ENCODE peak calls at places on chromosomes 7 and 10, in seven cellular contexts. One of them, this sample, is unnamed.

GRCh38 chr7:54796150-54796549 is 37.1 kb upstream of the SEC61G start:
- DNase-seq in mesendoderm: no peak
- DNase-seq in trophoblast cell: no peak
- DNase-seq in H1: no peak
- DNase-seq in H9: no peak
- DNase-seq in mesenchymal stem cell: no peak
- DNase-seq in IMR-90: peak
- DNase-seq in this sample: no peak

GRCh38 chr10:129373231-129373630 is 93.8 kb upstream of the MGMT start:
- DNase-seq in mesendoderm: no peak
- DNase-seq in trophoblast cell: no peak
- DNase-seq in H1: no peak
- DNase-seq in H9: no peak
- DNase-seq in mesenchymal stem cell: no peak
- DNase-seq in IMR-90: no peak
- DNase-seq in this sample: no peak

GRCh38 chr10:49844775-49845561 is 82.8 kb upstream of the OGDHL start:
- DNase-seq in mesendoderm: no peak
- DNase-seq in trophoblast cell: no peak
- DNase-seq in H1: no peak
- DNase-seq in H9: no peak
- DNase-seq in mesenchymal stem cell: peak
- DNase-seq in IMR-90: peak
- DNase-seq in this sample: no peak

GRCh38 chr7:118053353-118053752 is 130.6 kb upstream of the LSM8 start:
- DNase-seq in mesendoderm: no peak
- DNase-seq in trophoblast cell: no peak
- DNase-seq in H1: no peak
- DNase-seq in H9: no peak
- DNase-seq in mesenchymal stem cell: no peak
- DNase-seq in IMR-90: no peak
- DNase-seq in this sample: no peak

GRCh38 chr7:155531686-155532085 is 14.7 kb downstream of the CNPY1 start:
- DNase-seq in mesendoderm: no peak
- DNase-seq in trophoblast cell: no peak
- DNase-seq in H1: no peak
- DNase-seq in H9: no peak
- DNase-seq in mesenchymal stem cell: no peak
- DNase-seq in IMR-90: no peak
- DNase-seq in this sample: no peak

GRCh38 chr10:123863721-123864432 is 27.7 kb downstream of the CPXM2 start:
- DNase-seq in mesendoderm: peak
- DNase-seq in trophoblast cell: no peak
- DNase-seq in H1: no peak
- DNase-seq in H9: peak
- DNase-seq in mesenchymal stem cell: no peak
- DNase-seq in IMR-90: no peak
- DNase-seq in this sample: no peak

GRCh38 chr7:70314221-70314620 is 715.9 kb downstream of the AUTS2 start:
- DNase-seq in mesendoderm: no peak
- DNase-seq in trophoblast cell: no peak
- DNase-seq in H1: no peak
- DNase-seq in H9: no peak
- DNase-seq in mesenchymal stem cell: no peak
- DNase-seq in IMR-90: no peak
- DNase-seq in this sample: no peak

GRCh38 chr7:134464496-134464895 is 5.6 kb upstream of the AKR1B1 start:
- DNase-seq in mesendoderm: no peak
- DNase-seq in trophoblast cell: no peak
- DNase-seq in H1: no peak
- DNase-seq in H9: no peak
- DNase-seq in mesenchymal stem cell: no peak
- DNase-seq in IMR-90: no peak
- DNase-seq in this sample: no peak

GRCh38 chr10:33006342-33006887 is 48.4 kb upstream of the ITGB1 start:
- DNase-seq in mesendoderm: no peak
- DNase-seq in trophoblast cell: no peak
- DNase-seq in H1: no peak
- DNase-seq in H9: no peak
- DNase-seq in mesenchymal stem cell: no peak
- DNase-seq in IMR-90: no peak
- DNase-seq in this sample: no peak

GRCh38 chr10:110870823-110871235 is 899 bp upstream of the PDCD4 start:
- DNase-seq in mesendoderm: peak
- DNase-seq in trophoblast cell: no peak
- DNase-seq in H1: no peak
- DNase-seq in H9: no peak
- DNase-seq in mesenchymal stem cell: peak
- DNase-seq in IMR-90: no peak
- DNase-seq in this sample: no peak

GRCh38 chr10:59895629-59896116 is 10.7 kb downstream of the CCDC6 start:
- DNase-seq in mesendoderm: peak
- DNase-seq in trophoblast cell: peak
- DNase-seq in H1: no peak
- DNase-seq in H9: no peak
- DNase-seq in mesenchymal stem cell: no peak
- DNase-seq in IMR-90: peak
- DNase-seq in this sample: no peak

GRCh38 chr10:67262675-67263074 is 336.8 kb downstream of the LRRTM3 start:
- DNase-seq in mesendoderm: no peak
- DNase-seq in trophoblast cell: no peak
- DNase-seq in H1: no peak
- DNase-seq in H9: no peak
- DNase-seq in mesenchymal stem cell: no peak
- DNase-seq in IMR-90: no peak
- DNase-seq in this sample: no peak

GRCh38 chr10:12382956-12383531 is 33.7 kb downstream of the CAMK1D start:
- DNase-seq in mesendoderm: no peak
- DNase-seq in trophoblast cell: no peak
- DNase-seq in H1: no peak
- DNase-seq in H9: no peak
- DNase-seq in mesenchymal stem cell: no peak
- DNase-seq in IMR-90: no peak
- DNase-seq in this sample: no peak

GRCh38 chr7:47392241-47392759 is 189.6 kb downstream of the TNS3 start:
- DNase-seq in mesendoderm: no peak
- DNase-seq in trophoblast cell: no peak
- DNase-seq in H1: no peak
- DNase-seq in H9: no peak
- DNase-seq in mesenchymal stem cell: no peak
- DNase-seq in IMR-90: peak
- DNase-seq in this sample: no peak

GRCh38 chr10:75071164-75071489 is 40.3 kb upstream of the SAMD8 start:
- DNase-seq in mesendoderm: no peak
- DNase-seq in trophoblast cell: no peak
- DNase-seq in H1: no peak
- DNase-seq in H9: no peak
- DNase-seq in mesenchymal stem cell: peak
- DNase-seq in IMR-90: peak
- DNase-seq in this sample: no peak

GRCh38 chr7:22841954-22842353 is 19.3 kb upstream of the TOMM7 start:
- DNase-seq in mesendoderm: peak
- DNase-seq in trophoblast cell: no peak
- DNase-seq in H1: no peak
- DNase-seq in H9: no peak
- DNase-seq in mesenchymal stem cell: no peak
- DNase-seq in IMR-90: peak
- DNase-seq in this sample: no peak

GRCh38 chr10:119538632-119539358 is 3.7 kb downstream of the RGS10 start:
- DNase-seq in mesendoderm: no peak
- DNase-seq in trophoblast cell: no peak
- DNase-seq in H1: no peak
- DNase-seq in H9: no peak
- DNase-seq in mesenchymal stem cell: no peak
- DNase-seq in IMR-90: no peak
- DNase-seq in this sample: no peak

GRCh38 chr7:147443942-147444341 is 1146.6 kb upstream of the C7orf33 start:
- DNase-seq in mesendoderm: no peak
- DNase-seq in trophoblast cell: no peak
- DNase-seq in H1: no peak
- DNase-seq in H9: no peak
- DNase-seq in mesenchymal stem cell: no peak
- DNase-seq in IMR-90: no peak
- DNase-seq in this sample: no peak
- H2BK5ac ChIP-seq in mesendoderm: no peak
- H2BK5ac ChIP-seq in trophoblast cell: no peak
- H2BK5ac ChIP-seq in H1: no peak
- H2BK5ac ChIP-seq in H9: no peak
- H2BK5ac ChIP-seq in mesenchymal stem cell: no peak
- H2BK5ac ChIP-seq in IMR-90: no peak
- H2BK5ac ChIP-seq in this sample: no peak

GRCh38 chr10:102674566-102674965 is 30.3 kb downstream of the TRIM8 start:
- DNase-seq in mesendoderm: peak
- DNase-seq in trophoblast cell: no peak
- DNase-seq in H1: no peak
- DNase-seq in H9: no peak
- DNase-seq in mesenchymal stem cell: peak
- DNase-seq in IMR-90: no peak
- DNase-seq in this sample: peak
- H2BK5ac ChIP-seq in mesendoderm: no peak
- H2BK5ac ChIP-seq in trophoblast cell: no peak
- H2BK5ac ChIP-seq in H1: no peak
- H2BK5ac ChIP-seq in H9: no peak
- H2BK5ac ChIP-seq in mesenchymal stem cell: peak
- H2BK5ac ChIP-seq in IMR-90: peak
- H2BK5ac ChIP-seq in this sample: no peak

GRCh38 chr10:25016349-25017246 is at the start of gene THNSL1:
- DNase-seq in mesendoderm: peak
- DNase-seq in trophoblast cell: peak
- DNase-seq in H1: peak
- DNase-seq in H9: peak
- DNase-seq in mesenchymal stem cell: peak
- DNase-seq in IMR-90: peak
- DNase-seq in this sample: peak
- H2BK5ac ChIP-seq in mesendoderm: peak
- H2BK5ac ChIP-seq in trophoblast cell: peak
- H2BK5ac ChIP-seq in H1: peak
- H2BK5ac ChIP-seq in H9: no peak
- H2BK5ac ChIP-seq in mesenchymal stem cell: peak
- H2BK5ac ChIP-seq in IMR-90: peak
- H2BK5ac ChIP-seq in this sample: peak

GRCh38 chr7:21763818-21764217 is 181.9 kb downstream of the CDCA7L start:
- DNase-seq in mesendoderm: no peak
- DNase-seq in trophoblast cell: no peak
- DNase-seq in H1: no peak
- DNase-seq in H9: no peak
- DNase-seq in mesenchymal stem cell: no peak
- DNase-seq in IMR-90: no peak
- DNase-seq in this sample: no peak
- H2BK5ac ChIP-seq in mesendoderm: no peak
- H2BK5ac ChIP-seq in trophoblast cell: no peak
- H2BK5ac ChIP-seq in H1: no peak
- H2BK5ac ChIP-seq in H9: no peak
- H2BK5ac ChIP-seq in mesenchymal stem cell: no peak
- H2BK5ac ChIP-seq in IMR-90: no peak
- H2BK5ac ChIP-seq in this sample: no peak

DNA sequence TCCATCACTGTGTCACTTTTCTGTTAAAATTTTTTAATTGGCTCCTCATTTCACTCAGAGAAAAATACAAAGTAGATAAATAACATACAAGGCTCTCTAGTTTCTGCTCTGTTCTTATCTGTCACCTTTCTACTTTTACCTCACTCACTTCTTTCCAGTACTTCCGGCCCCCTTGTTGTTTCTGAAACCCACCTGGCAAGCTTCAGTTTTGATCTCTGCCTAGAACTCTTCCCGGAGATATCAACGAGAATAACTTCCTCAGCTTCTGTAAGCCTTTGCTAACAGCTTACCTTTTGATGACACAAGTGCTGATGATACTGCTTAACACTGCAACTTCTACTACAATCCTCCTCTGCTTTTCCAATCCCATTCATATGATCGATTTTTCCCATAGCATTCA is 566.2 kb downstream of the PCDH15 start:
- DNase-seq in mesendoderm: no peak
- DNase-seq in trophoblast cell: no peak
- DNase-seq in H1: no peak
- DNase-seq in H9: no peak
- DNase-seq in mesenchymal stem cell: no peak
- DNase-seq in IMR-90: no peak
- DNase-seq in this sample: no peak
- H2BK5ac ChIP-seq in mesendoderm: no peak
- H2BK5ac ChIP-seq in trophoblast cell: no peak
- H2BK5ac ChIP-seq in H1: no peak
- H2BK5ac ChIP-seq in H9: no peak
- H2BK5ac ChIP-seq in mesenchymal stem cell: no peak
- H2BK5ac ChIP-seq in IMR-90: no peak
- H2BK5ac ChIP-seq in this sample: no peak

GRCh38 chr7:40800771-40801170 is 666.0 kb downstream of the SUGCT start:
- DNase-seq in mesendoderm: no peak
- DNase-seq in trophoblast cell: no peak
- DNase-seq in H1: no peak
- DNase-seq in H9: no peak
- DNase-seq in mesenchymal stem cell: no peak
- DNase-seq in IMR-90: no peak
- DNase-seq in this sample: no peak

GRCh38 chr7:40804477-40805215 is 669.8 kb downstream of the SUGCT start:
- DNase-seq in mesendoderm: no peak
- DNase-seq in trophoblast cell: no peak
- DNase-seq in H1: no peak
- DNase-seq in H9: no peak
- DNase-seq in mesenchymal stem cell: no peak
- DNase-seq in IMR-90: no peak
- DNase-seq in this sample: no peak

GRCh38 chr7:40802497-40802896 is 667.7 kb downstream of the SUGCT start:
- DNase-seq in mesendoderm: no peak
- DNase-seq in trophoblast cell: no peak
- DNase-seq in H1: no peak
- DNase-seq in H9: no peak
- DNase-seq in mesenchymal stem cell: no peak
- DNase-seq in IMR-90: no peak
- DNase-seq in this sample: no peak

GRCh38 chr7:40808409-40808942 is 673.7 kb downstream of the SUGCT start:
- DNase-seq in mesendoderm: peak
- DNase-seq in trophoblast cell: peak
- DNase-seq in H1: no peak
- DNase-seq in H9: no peak
- DNase-seq in mesenchymal stem cell: peak
- DNase-seq in IMR-90: peak
- DNase-seq in this sample: no peak

DNA sequence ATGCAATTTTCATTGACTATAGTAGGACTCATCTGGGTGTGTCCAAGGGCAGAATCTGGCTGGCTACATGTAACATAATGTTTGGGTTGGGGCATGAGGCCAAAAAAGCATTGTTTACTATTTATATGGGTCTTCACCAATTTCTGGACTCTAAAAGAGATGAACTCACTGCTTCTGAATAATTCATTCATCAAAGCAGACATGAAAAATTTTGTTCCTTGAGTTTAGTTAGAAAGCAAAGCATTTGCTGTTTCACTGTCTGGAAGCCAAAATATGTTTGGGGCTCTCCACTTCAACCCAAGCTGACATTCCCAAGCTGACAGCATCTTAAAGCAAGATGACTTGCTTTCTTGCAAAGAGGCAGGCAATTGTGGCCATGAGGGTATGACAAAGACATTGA is 670.6 kb downstream of the SUGCT start:
- DNase-seq in mesendoderm: no peak
- DNase-seq in trophoblast cell: no peak
- DNase-seq in H1: no peak
- DNase-seq in H9: no peak
- DNase-seq in mesenchymal stem cell: no peak
- DNase-seq in IMR-90: no peak
- DNase-seq in this sample: no peak
- H2BK5ac ChIP-seq in mesendoderm: no peak
- H2BK5ac ChIP-seq in trophoblast cell: no peak
- H2BK5ac ChIP-seq in H1: no peak
- H2BK5ac ChIP-seq in H9: no peak
- H2BK5ac ChIP-seq in mesenchymal stem cell: no peak
- H2BK5ac ChIP-seq in IMR-90: peak
- H2BK5ac ChIP-seq in this sample: no peak